ENCODE peak calls at places on chromosome 2, in ten cellular contexts. M is heart left ventricle, D is Peyer's patch, Y is sigmoid colon, O is spleen, B is transverse colon, S is testis, Q is A549, X is thyroid gland, T is prostate gland. W is an unnamed sample.

GRCh38 chr2:101980368-101980767 is 11.4 kb upstream of the IL1R2 start:
- DNase-seq in M (no peak), D (no peak), Y (no peak), O (no peak), B (no peak), S (no peak), Q (no peak), X (peak; percentile 52), T (peak; percentile 54), W (no peak)

GRCh38 chr2:115771516-115771915 is 1329.1 kb downstream of the DPP10 start:
- DNase-seq in M (peak; percentile 36), D (no peak), Y (no peak), O (no peak), B (no peak), S (no peak), Q (no peak), X (no peak), T (no peak), W (no peak)

GRCh38 chr2:221642447-221642846 is 70.3 kb upstream of the EPHA4 start:
- DNase-seq in M (no peak), D (no peak), Y (no peak), O (no peak), B (no peak), S (no peak), Q (no peak), X (peak; percentile 1), T (no peak), W (no peak)

GRCh38 chr2:47250576-47251403 is 95.7 kb upstream of the STPG4 start:
- DNase-seq in M (no peak), D (no peak), Y (no peak), O (no peak), B (no peak), S (no peak), Q (no peak), X (peak; percentile 40), T (no peak), W (no peak)

GRCh38 chr2:105187531-105187930 is 54.0 kb upstream of the GPR45 start:
- DNase-seq in M (no peak), D (no peak), Y (no peak), O (no peak), B (no peak), S (no peak), Q (no peak), X (no peak), T (no peak), W (no peak)

GRCh38 chr2:23603581-23603980 is 218.6 kb downstream of the KLHL29 start:
- DNase-seq in M (no peak), D (peak; percentile 32), Y (peak; percentile 73), O (peak; percentile 47), B (no peak), S (no peak), Q (no peak), X (no peak), T (no peak), W (no peak)

GRCh38 chr2:239216614-239217273 is 184.1 kb downstream of the HDAC4 start:
- DNase-seq in M (no peak), D (no peak), Y (peak; percentile 65), O (no peak), B (no peak), S (no peak), Q (no peak), X (no peak), T (no peak), W (no peak)

GRCh38 chr2:66236067-66236705 is 198.7 kb upstream of the MEIS1 start:
- DNase-seq in M (no peak), D (no peak), Y (peak; percentile 78), O (no peak), B (no peak), S (no peak), Q (no peak), X (peak; percentile 93), T (no peak), W (no peak)

GRCh38 chr2:48406950-48407349 is 123.0 kb upstream of the STON1 start:
- DNase-seq in M (no peak), D (no peak), Y (no peak), O (no peak), B (no peak), S (no peak), Q (no peak), X (no peak), T (no peak), W (no peak)

GRCh38 chr2:161373939-161374338 is 42.2 kb upstream of the TBR1 start:
- DNase-seq in M (no peak), D (no peak), Y (no peak), O (no peak), B (no peak), S (no peak), Q (no peak), X (no peak), T (no peak), W (no peak)

GRCh38 chr2:201900362-201900761 is 94.0 kb downstream of the CDK15 start:
- DNase-seq in M (no peak), D (no peak), Y (no peak), O (no peak), B (no peak), S (no peak), Q (no peak), X (no peak), T (no peak), W (no peak)

GRCh38 chr2:170771049-170771937 is 1.1 kb downstream of the ERICH2 start:
- DNase-seq in M (no peak), D (no peak), Y (no peak), O (peak; percentile 87), B (peak; percentile 39), S (no peak), Q (peak; percentile 17), X (no peak), T (no peak), W (no peak)

GRCh38 chr2:32772623-32773221 is 144.9 kb downstream of the TTC27 start:
- DNase-seq in M (no peak), D (no peak), Y (no peak), O (no peak), B (no peak), S (no peak), Q (peak; percentile 43), X (no peak), T (no peak), W (no peak)

DNA sequence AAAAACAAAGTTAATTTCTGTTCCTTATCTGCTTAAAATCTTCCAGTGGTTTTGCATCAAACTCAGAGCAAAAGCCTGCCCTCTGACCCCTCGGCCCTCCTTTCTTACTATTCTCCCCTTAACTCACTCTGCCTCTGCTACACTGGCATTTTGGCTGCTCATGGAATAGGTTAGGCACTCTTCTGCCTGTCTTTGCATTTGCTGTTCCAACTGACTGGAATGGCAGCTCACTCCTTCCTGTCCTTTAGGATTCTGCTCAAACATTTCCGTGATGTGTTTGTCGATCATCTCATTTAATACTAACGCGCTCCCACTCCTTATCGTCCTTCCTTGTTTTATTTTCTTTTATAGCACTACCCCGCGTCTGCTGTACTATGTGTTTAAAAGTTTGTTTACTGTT is 815 bp downstream of the CEBPZ start:
- DNase-seq in M (no peak), D (no peak), Y (no peak), O (no peak), B (peak; percentile 12), S (no peak), Q (peak; percentile 15), X (no peak), T (no peak), W (no peak)
- H3K4me1 ChIP-seq in M (peaks cover 36% of the 10 kb centered on the region), D (peaks cover 32% of the 10 kb centered on the region), Y (no peaks in the 10 kb centered on the region), O (peaks cover 82% of the 10 kb centered on the region), B (peaks cover 34% of the 10 kb centered on the region), S (peaks cover 14% of the 10 kb centered on the region), Q (peaks cover 27% of the 10 kb centered on the region), X (peaks cover 26% of the 10 kb centered on the region), T (no peaks in the 10 kb centered on the region), W (peaks cover 17% of the 10 kb centered on the region)

GRCh38 chr2:108614659-108615058 is 80.4 kb downstream of the LIMS1 start:
- DNase-seq in M (no peak), D (no peak), Y (no peak), O (no peak), B (no peak), S (no peak), Q (no peak), X (no peak), T (no peak), W (no peak)
- TF ChIP-seq POLR2A in M (no peak), D (no peak), Y (no peak), O (no peak), B (no peak), S (no peak), Q (no peak), X (no peak), T (no peak), W (no peak)

DNA sequence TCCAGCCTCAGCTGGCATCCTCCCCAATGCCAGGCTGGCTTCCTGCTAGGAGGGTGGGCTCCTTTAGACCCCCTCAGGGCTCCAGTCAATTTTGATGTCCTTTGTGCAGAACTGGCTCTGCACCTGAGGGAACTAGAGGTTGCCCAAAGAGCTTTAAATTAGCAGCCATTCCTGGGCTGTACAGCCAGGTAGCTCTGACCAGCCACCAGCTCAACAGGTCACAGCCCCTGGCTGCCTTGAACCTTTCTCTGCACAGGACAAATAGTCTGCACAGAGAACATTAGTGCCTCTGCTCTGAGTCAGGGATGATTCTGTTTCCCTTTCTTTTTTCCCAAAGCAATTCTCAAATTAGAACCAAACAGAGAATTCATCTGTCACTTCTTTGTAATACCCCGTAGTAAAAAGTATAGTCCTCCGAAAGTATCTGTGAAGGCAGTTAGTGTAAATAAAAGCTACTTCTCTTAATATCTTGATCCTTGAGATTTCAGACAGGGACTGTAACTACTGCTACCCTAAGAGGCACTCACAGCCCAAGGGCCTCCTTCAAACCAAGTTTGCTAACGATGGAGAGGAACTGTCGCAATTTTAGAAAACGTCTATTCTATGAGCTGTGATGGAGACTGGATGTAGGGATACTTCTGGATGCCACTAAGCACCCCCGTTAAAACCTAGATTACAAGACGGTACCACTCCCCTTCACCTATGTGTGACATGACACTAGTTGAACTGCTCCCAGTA is 3.0 kb downstream of the TTC32 start:
- DNase-seq in M (no peak), D (no peak), Y (no peak), O (no peak), B (no peak), S (no peak), Q (no peak), X (no peak), T (no peak), W (no peak)
- H3K4me1 ChIP-seq in M (peaks cover 68% of the 10 kb centered on the region), D (peaks cover 26% of the 10 kb centered on the region), Y (no peaks in the 10 kb centered on the region), O (peaks cover 83% of the 10 kb centered on the region), B (peaks cover 68% of the 10 kb centered on the region), S (peaks cover 24% of the 10 kb centered on the region), Q (peaks cover 44% of the 10 kb centered on the region), X (peaks cover 23% of the 10 kb centered on the region), T (peaks cover 16% of the 10 kb centered on the region), W (peaks cover 13% of the 10 kb centered on the region)

DNA sequence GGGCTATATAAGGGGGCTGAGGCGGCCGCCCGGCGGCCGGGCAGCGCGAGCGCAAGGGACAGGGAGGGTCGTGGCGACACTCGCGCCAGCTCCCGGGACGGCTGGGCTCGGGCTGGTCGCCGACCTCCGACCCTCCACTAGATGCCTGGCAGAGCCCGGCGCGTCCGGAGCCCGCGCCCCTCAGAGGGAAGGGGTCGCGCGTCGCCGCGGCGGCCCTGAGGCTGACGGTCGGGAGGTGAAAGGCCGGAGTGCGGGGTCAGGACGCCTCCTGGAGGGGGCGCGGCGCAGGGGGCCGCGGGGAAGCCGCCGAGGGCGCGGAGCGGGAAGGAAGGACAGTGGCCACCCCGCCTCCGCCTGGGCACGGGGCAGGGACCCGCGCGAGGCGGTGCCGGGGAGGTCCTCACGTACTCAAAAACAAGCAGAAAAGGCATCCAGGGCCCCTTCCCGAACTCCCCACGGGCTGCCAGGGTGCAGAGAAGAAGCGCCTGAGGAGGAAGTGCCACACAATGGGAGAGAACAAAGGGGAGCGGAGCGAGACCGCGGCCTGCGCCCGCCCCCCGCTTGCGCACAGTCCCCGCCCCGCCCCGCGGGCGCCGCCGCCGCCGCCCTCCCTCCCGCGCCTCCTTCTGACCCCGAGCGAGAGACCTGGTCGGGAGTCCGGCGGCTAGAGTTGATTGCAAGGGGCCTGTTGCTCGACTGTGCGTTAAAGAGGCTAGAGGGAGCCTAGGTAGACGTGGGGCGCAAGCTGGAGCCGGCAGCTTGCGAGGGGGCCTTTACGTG is 791 bp upstream of the KLF7 start:
- DNase-seq in M (peak; percentile 89), D (peak; percentile 88), Y (peak; percentile 91), O (peak; percentile 94), B (peak; percentile 69), S (peak; percentile 71), Q (peak; percentile 42), X (peak; percentile 83), T (peak; percentile 67), W (peak; percentile 75)
- TF ChIP-seq POLR2A in M (peak; percentile 94), D (peak; percentile 88), Y (peak; percentile 82), O (peak; percentile 17), B (peak; percentile 88), S (peak; percentile 88), Q (peak; percentile 76), X (peak; percentile 82), T (peak; percentile 95), W (peak; percentile 87)

W was measured in ovary.